ENCODE peak calls at places on chromosomes 6 and 20, in four cellular contexts. Z, D, B and E are unnamed samples.

GRCh38 chr6:109713097-109713496 is 22.0 kb downstream of the FIG4 start:
- DNase-seq in Z (no peak), D (no peak), B (no peak), E (no peak)

GRCh38 chr20:53162251-53162835 is 190.2 kb downstream of the TSHZ2 start:
- DNase-seq in Z (no peak), D (no peak), B (peak), E (peak)

GRCh38 chr6:150930816-150931215 is 65.3 kb downstream of the MTHFD1L start:
- DNase-seq in Z (no peak), D (no peak), B (no peak), E (no peak)

GRCh38 chr6:85473748-85474147 is 23.9 kb downstream of the NT5E start:
- DNase-seq in Z (no peak), D (no peak), B (no peak), E (no peak)

GRCh38 chr6:137102851-137103492 is 58.2 kb upstream of the IL20RA start:
- DNase-seq in Z (peak), D (no peak), B (no peak), E (no peak)

GRCh38 chr20:49618289-49618688 is 50.4 kb upstream of the PTGIS start:
- DNase-seq in Z (no peak), D (no peak), B (no peak), E (no peak)

GRCh38 chr20:47298624-47299023 is 57.9 kb downstream of the ZMYND8 start:
- DNase-seq in Z (no peak), D (no peak), B (no peak), E (no peak)

GRCh38 chr6:13044390-13044789 is 283.9 kb downstream of the TBC1D7 start:
- DNase-seq in Z (no peak), D (no peak), B (peak), E (peak)

GRCh38 chr6:55065020-55065419 is 109.3 kb upstream of the HCRTR2 start:
- DNase-seq in Z (no peak), D (no peak), B (no peak), E (no peak)

GRCh38 chr20:13288357-13288756 is 67.3 kb downstream of the ISM1 start:
- DNase-seq in Z (no peak), D (peak), B (no peak), E (no peak)

GRCh38 chr6:116828983-116829382 is at the start of gene GPRC6A:
- DNase-seq in Z (no peak), D (no peak), B (no peak), E (no peak)

GRCh38 chr6:117491916-117492315 is 9.4 kb downstream of the DCBLD1 start:
- DNase-seq in Z (no peak), D (no peak), B (no peak), E (no peak)

GRCh38 chr6:109513571-109514071 is 30.6 kb upstream of the ZBTB24 start:
- DNase-seq in Z (no peak), D (no peak), B (no peak), E (no peak)

GRCh38 chr6:1390071-1390804 is 862 bp downstream of the FOXF2 start:
- DNase-seq in Z (no peak), D (no peak), B (no peak), E (no peak)
- TF ChIP-seq JUND in Z (no peak), D (no peak), B (no peak), E (no peak)

DNA sequence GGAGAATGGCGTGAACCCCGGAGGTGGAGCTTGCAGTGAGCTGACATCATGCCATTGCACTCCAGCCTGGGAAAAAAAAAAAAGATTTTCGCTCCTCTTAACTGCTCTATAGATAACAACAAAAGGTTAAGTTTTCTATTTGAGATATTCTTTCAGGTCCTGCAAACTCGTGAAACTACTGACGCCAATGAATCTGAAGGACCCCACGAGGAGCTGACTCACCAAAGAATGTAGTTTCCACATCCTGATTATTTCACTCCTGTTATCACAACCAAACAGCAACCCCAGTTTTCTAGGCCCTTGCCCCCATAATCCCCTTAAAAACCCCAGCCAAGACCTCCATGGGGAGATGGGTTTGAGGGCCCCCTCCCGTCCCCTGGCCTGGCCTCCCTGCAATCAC is 58.7 kb downstream of the OTOR start:
- DNase-seq in Z (no peak), D (no peak), B (no peak), E (no peak)
- TF ChIP-seq JUND in Z (no peak), D (no peak), B (no peak), E (no peak)

GRCh38 chr6:53794073-53794719 is 609 bp upstream of the LRRC1 start:
- DNase-seq in Z (peak), D (peak), B (no peak), E (peak)

GRCh38 chr6:53792016-53792415 is 2.8 kb upstream of the LRRC1 start:
- DNase-seq in Z (no peak), D (no peak), B (no peak), E (no peak)

GRCh38 chr6:53792973-53793317 is 1.9 kb upstream of the LRRC1 start:
- DNase-seq in Z (no peak), D (no peak), B (no peak), E (no peak)

GRCh38 chr6:53794720-53795253 is at the start of gene LRRC1:
- DNase-seq in Z (peak), D (peak), B (peak), E (peak)

DNA sequence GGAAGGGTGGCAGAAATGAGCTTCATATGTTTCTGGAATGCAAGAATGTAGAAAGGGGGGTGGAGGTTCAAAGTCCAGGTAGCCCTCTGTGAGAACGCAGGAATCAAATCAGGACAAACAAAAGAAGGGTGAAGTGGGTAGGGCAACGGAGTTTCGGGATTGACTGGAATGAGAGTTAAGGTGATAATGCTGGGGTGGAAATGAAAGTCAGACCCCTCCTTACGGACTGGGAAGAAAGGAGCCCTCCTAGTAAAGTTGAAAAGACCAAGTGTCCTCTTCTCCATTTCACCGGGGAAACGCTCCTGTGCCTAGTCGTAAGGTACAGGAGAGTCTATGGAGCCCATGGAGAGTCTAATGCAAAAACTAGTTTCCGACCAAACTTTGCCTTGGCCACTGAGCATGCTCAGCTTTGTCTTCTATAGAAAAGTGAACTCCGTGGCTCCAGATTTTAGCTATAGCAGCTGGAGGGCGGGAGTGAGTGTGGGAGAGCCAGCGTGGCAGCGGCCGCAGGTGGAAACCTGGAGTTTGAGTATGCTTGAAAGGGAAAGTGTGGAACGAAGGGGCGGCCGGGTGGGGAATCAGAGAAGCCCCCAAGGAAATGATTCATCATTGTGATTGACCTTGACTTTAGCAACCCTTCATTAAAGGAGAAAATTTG is 1.4 kb upstream of the LRRC1 start:
- DNase-seq in Z (no peak), D (peak), B (no peak), E (peak)
- TF ChIP-seq JUND in Z (no peak), D (no peak), B (no peak), E (peak)

GRCh38 chr6:168344338-168344737 is 24.8 kb upstream of the DACT2 start:
- DNase-seq in Z (no peak), D (no peak), B (no peak), E (no peak)

GRCh38 chr6:168341280-168341679 is 21.7 kb upstream of the DACT2 start:
- DNase-seq in Z (no peak), D (no peak), B (no peak), E (no peak)

GRCh38 chr6:168343239-168344167 is 23.9 kb upstream of the DACT2 start:
- DNase-seq in Z (no peak), D (no peak), B (no peak), E (no peak)

GRCh38 chr6:168340819-168341218 is 21.2 kb upstream of the DACT2 start:
- DNase-seq in Z (no peak), D (no peak), B (no peak), E (no peak)

GRCh38 chr6:168342626-168343025 is 23.0 kb upstream of the DACT2 start:
- DNase-seq in Z (no peak), D (no peak), B (no peak), E (peak)
- TF ChIP-seq JUND in Z (no peak), D (no peak), B (no peak), E (no peak)

GRCh38 chr6:36765943-36766648 is 68.5 kb downstream of the RAB44 start:
- DNase-seq in Z (no peak), D (peak), B (peak), E (peak)
- TF ChIP-seq JUND in Z (no peak), D (no peak), B (no peak), E (no peak)

DNA sequence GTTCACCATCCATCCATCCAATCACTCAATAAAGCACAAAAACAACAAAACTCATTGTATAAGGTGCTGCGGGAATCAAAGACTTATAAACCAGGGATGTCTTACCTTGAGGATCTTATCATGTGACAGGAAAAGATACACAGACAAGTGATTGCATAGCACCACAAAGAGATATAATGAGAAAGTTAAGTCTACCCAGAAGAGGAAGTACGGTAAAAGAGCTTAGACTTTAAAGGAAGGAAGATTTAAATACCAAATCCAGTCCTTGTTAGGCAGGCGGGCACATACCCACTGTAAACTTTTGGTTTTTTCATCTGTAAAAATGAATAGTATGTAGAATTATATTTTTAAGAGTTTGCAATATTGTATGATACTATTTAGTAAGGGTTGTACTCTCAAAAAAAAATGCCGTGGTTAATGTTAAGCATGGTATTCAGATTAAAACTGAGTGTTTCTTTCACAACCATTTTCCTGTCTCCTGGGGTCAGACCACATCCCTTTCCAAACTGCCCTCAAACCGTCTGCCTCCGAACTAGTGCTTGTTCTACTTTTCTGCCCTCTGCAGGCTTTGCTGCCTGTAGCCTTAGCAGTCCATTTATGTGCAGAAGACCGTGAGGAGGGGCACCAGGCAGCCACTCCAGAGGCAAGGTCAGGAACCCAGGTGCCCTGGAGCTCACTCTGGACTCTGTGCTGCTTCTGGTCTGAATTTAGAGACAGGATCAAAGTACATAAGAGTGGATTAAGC is 179.5 kb upstream of the SYNDIG1 start:
- DNase-seq in Z (no peak), D (no peak), B (no peak), E (no peak)
- TF ChIP-seq JUND in Z (no peak), D (no peak), B (no peak), E (no peak)

GRCh38 chr20:25248501-25249172 is 752 bp downstream of the PYGB start:
- DNase-seq in Z (no peak), D (peak), B (peak), E (peak)

GRCh38 chr20:25247666-25248500 is at the start of gene PYGB:
- DNase-seq in Z (peak), D (peak), B (peak), E (peak)

GRCh38 chr20:25250508-25250907 is 2.6 kb downstream of the PYGB start:
- DNase-seq in Z (no peak), D (no peak), B (no peak), E (no peak)

GRCh38 chr20:25251019-25251418 is 3.1 kb downstream of the PYGB start:
- DNase-seq in Z (no peak), D (no peak), B (no peak), E (no peak)

DNA sequence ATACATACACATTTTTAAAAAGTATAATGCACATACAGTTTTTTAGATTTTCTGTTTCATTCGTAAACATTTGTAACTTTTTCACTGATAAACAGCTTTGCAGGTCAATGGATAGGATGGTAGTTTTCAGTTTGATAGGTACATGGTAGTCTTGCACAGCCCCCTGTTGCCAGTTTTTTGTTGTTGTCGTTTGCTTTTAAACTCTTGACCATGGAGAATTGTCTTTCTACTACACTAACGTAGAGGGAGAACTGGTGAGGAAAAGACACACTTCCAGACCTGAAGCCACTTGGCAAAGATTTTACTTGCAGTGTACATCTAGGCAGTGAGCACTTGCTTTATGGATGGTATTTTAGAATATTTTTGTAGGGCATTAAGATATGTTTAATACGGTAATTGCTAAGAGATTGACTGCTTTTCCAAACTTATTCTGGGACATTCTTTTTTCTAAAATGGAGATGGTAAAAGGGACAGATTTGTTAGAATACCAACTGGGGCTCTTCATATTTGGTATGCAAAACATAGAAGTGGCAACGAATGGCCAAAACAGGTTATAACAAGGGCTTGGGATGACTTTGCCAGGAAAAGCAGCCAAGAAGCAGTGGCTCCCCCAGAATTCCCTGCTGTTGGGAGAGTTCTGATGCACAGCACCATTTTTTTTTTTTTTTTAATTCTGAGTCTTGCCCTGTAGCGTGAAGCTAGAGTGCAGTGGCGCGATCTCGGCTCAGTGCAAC is 1.5 kb downstream of the PYGB start:
- DNase-seq in Z (no peak), D (peak), B (no peak), E (no peak)
- TF ChIP-seq JUND in Z (no peak), D (no peak), B (no peak), E (no peak)

GRCh38 chr6:29557320-29557719 is 2.2 kb downstream of the UBD start:
- DNase-seq in Z (no peak), D (no peak), B (no peak), E (no peak)

GRCh38 chr6:29552512-29553051 is 7.0 kb downstream of the UBD start:
- DNase-seq in Z (peak), D (peak), B (no peak), E (peak)

GRCh38 chr6:29554764-29555163 is 4.8 kb downstream of the UBD start:
- DNase-seq in Z (no peak), D (no peak), B (no peak), E (no peak)

GRCh38 chr6:29558439-29559079 is 973 bp downstream of the UBD start:
- DNase-seq in Z (no peak), D (no peak), B (no peak), E (no peak)

DNA sequence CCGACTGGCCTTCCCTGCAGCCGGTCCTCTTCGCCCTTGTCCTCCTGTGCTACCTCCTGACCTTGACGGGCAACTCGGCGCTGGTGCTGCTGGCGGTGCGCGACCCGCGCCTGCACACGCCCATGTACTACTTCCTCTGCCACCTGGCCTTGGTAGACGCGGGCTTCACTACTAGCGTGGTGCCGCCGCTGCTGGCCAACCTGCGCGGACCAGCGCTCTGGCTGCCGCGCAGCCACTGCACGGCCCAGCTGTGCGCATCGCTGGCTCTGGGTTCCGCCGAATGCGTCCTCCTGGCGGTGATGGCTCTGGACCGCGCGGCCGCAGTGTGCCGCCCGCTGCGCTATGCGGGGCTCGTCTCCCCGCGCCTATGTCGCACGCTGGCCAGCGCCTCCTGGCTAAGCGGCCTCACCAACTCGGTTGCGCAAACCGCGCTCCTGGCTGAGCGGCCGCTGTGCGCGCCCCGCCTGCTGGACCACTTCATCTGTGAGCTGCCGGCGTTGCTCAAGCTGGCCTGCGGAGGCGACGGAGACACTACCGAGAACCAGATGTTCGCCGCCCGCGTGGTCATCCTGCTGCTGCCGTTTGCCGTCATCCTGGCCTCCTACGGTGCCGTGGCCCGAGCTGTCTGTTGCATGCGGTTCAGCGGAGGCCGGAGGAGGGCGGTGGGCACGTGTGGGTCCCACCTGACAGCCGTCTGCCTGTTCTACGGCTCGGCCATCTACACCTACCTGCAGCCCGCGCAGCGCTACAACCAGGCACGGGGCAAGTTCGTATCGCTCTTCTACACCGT is 6.1 kb downstream of the UBD start:
- DNase-seq in Z (no peak), D (peak), B (no peak), E (no peak)
- TF ChIP-seq JUND in Z (no peak), D (no peak), B (no peak), E (no peak)

DNA sequence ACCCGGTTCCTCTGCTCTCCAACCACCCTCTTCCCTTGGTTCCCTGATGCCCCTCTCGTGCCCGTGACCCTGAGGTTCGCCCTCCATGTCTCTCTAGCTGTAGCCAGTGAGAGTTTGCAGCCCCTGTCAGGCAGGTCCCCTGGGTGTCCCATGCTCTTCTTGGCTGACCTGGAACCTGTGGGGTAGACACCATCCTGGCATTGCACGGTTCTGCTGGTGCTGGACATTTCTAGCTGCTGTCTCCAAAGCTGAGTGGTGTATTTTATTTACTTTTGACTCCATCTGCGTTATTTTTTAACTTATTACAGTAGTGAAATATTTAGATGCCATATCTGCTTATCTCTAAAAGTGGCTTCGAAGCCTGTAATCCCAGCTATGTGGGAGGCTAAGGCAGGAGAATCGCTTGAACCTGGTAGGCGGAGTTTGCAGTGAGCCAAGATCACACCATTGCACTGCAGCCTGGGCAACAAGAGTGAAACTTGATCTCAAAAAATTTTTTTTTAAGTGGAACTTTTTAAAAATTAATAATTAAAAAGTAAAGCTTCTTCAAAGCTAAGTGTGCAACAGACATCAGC is 12.5 kb downstream of the ENTPD6 start:
- DNase-seq in Z (no peak), D (no peak), B (no peak), E (no peak)
- TF ChIP-seq JUND in Z (no peak), D (no peak), B (no peak), E (no peak)